ENCODE peak calls at places on chromosomes 5 and 9, in four cellular contexts. H is body of pancreas, K is mammary epithelial cell, J is psoas muscle. A is an unnamed sample.

GRCh38 chr5:143606043-143606752 is 202.7 kb upstream of the NR3C1 start:
- DNase-seq in J (no peak), H (no peak), K (peak), A (no peak)

GRCh38 chr5:161295721-161296120 is 250.8 kb downstream of the GABRB2 start:
- DNase-seq in J (no peak), K (no peak), H (no peak), A (no peak)

GRCh38 chr9:105959491-105959890 is 265.1 kb downstream of the TMEM38B start:
- DNase-seq in H (no peak), K (no peak), J (no peak), A (no peak)

GRCh38 chr9:106878943-106879916 is 16.3 kb downstream of the ZNF462 start:
- DNase-seq in J (peak), K (peak), H (peak), A (peak)

GRCh38 chr5:135376961-135377621 is 21.9 kb downstream of the MACROH2A1 start:
- DNase-seq in K (no peak), J (no peak), H (no peak), A (no peak)

GRCh38 chr5:14351086-14351661 is 208.0 kb downstream of the TRIO start:
- DNase-seq in K (no peak), H (no peak), J (no peak), A (no peak)

GRCh38 chr5:71737931-71738539 is 19.0 kb downstream of the CARTPT start:
- DNase-seq in J (no peak), K (no peak), H (no peak), A (no peak)

GRCh38 chr5:157592594-157592993 is 17.0 kb upstream of the ADAM19 start:
- DNase-seq in K (no peak), H (no peak), J (no peak), A (no peak)

GRCh38 chr9:27847380-27847779 is 274.1 kb upstream of the C9orf72 start:
- DNase-seq in H (no peak), K (no peak), J (no peak), A (no peak)

GRCh38 chr5:174187001-174187400 is 141.5 kb downstream of the NSG2 start:
- DNase-seq in K (no peak), H (no peak), J (no peak), A (no peak)

GRCh38 chr9:134136117-134136996 is 475 bp downstream of the WDR5 start:
- DNase-seq in K (peak), J (no peak), H (peak), A (no peak)

GRCh38 chr9:21684231-21684630 is 118.2 kb upstream of the MTAP start:
- DNase-seq in K (no peak), H (no peak), J (no peak), A (no peak)

GRCh38 chr9:1522219-1522767 is 472.1 kb downstream of the DMRT2 start:
- DNase-seq in J (no peak), H (no peak), K (no peak), A (no peak)

GRCh38 chr5:120538149-120538548 is 74.0 kb downstream of the PRR16 start:
- DNase-seq in K (peak), H (no peak), J (no peak), A (peak)

GRCh38 chr5:95734916-95735315 is 3.8 kb downstream of the RHOBTB3 start:
- DNase-seq in J (no peak), K (no peak), H (no peak), A (no peak)

GRCh38 chr9:31908891-31909480 is 475.5 kb upstream of the ACO1 start:
- DNase-seq in H (no peak), K (peak), J (no peak), A (peak)

GRCh38 chr5:6598351-6598900 is 34.4 kb downstream of the NSUN2 start:
- DNase-seq in J (no peak), K (no peak), H (no peak), A (no peak)

GRCh38 chr5:33049298-33049697 is 338.2 kb downstream of the NPR3 start:
- DNase-seq in J (no peak), K (peak), H (no peak), A (peak)

GRCh38 chr9:84950879-84951811 is 281.6 kb downstream of the NTRK2 start:
- DNase-seq in K (no peak), H (no peak), J (no peak), A (no peak)

GRCh38 chr9:125494555-125494920 is 212.5 kb downstream of the MAPKAP1 start:
- DNase-seq in K (peak), J (no peak), H (no peak), A (no peak)

GRCh38 chr5:1175801-1176472 is 25.5 kb upstream of the SLC6A19 start:
- DNase-seq in K (no peak), J (peak), H (peak), A (no peak)

GRCh38 chr5:72079288-72079687 is 28.0 kb upstream of the MAP1B start:
- DNase-seq in J (no peak), K (no peak), H (peak), A (no peak)

GRCh38 chr5:6820851-6821479 is 107.7 kb downstream of the TENT4A start:
- DNase-seq in H (peak), J (no peak), K (no peak), A (peak)

GRCh38 chr5:172509405-172509781 is 55.1 kb upstream of the SH3PXD2B start:
- DNase-seq in J (no peak), H (no peak), K (no peak), A (no peak)

GRCh38 chr9:107569171-107569570 is 79.6 kb upstream of the KLF4 start:
- DNase-seq in K (no peak), J (no peak), H (no peak), A (no peak)

GRCh38 chr9:99680191-99680590 is 141.5 kb upstream of the NR4A3 start:
- DNase-seq in J (no peak), K (peak), H (no peak), A (peak)

DNA sequence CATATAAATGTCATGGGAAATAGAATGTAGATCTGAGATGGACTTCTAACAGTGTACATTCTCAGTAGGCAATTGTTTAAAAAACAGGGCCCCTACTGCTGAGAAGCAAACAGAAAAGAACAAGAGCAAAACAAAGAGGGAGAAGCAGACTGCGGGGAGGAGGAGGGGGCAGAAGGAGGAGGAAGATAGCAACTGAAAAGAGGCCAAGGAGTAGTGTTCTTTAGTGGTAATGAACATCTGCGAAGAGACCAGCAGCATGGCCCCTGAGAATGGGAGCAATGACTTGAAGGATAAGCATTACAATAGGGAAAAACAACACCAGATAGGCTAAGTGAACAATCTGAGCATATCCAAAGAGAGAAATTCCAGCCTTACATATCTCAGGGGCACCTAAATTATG is 36.8 kb downstream of the HAPLN1 start:
- DNase-seq in J (no peak), H (no peak), K (no peak), A (no peak)
- TF ChIP-seq CTCF in J (no peak), H (no peak), K (no peak), A (no peak)

GRCh38 chr9:88076286-88077070 is 61.8 kb downstream of the SPATA31C2 start:
- DNase-seq in H (peak), J (peak), K (peak), A (peak)

GRCh38 chr9:88072831-88073365 is 65.4 kb downstream of the SPATA31C2 start:
- DNase-seq in K (peak), H (no peak), J (no peak), A (no peak)

GRCh38 chr9:88074931-88075330 is 63.3 kb downstream of the SPATA31C2 start:
- DNase-seq in K (no peak), J (no peak), H (no peak), A (no peak)

GRCh38 chr9:88077071-88077617 is 61.1 kb downstream of the SPATA31C2 start:
- DNase-seq in H (no peak), J (no peak), K (peak), A (peak)

GRCh38 chr9:88075966-88076285 is 62.3 kb downstream of the SPATA31C2 start:
- DNase-seq in K (no peak), H (no peak), J (no peak), A (no peak)
- TF ChIP-seq CTCF in K (no peak), H (no peak), J (no peak), A (no peak)

GRCh38 chr9:93587284-93587650 is 10.9 kb downstream of the PHF2 start:
- DNase-seq in J (no peak), H (no peak), K (no peak), A (no peak)

GRCh38 chr9:93588641-93589609 is 12.5 kb downstream of the PHF2 start:
- DNase-seq in J (no peak), H (no peak), K (no peak), A (no peak)

GRCh38 chr9:93586290-93587057 is 10.1 kb downstream of the PHF2 start:
- DNase-seq in J (no peak), H (no peak), K (no peak), A (no peak)

GRCh38 chr9:93589688-93590087 is 13.3 kb downstream of the PHF2 start:
- DNase-seq in K (no peak), H (peak), J (no peak), A (no peak)

GRCh38 chr9:93587651-93588347 is 11.4 kb downstream of the PHF2 start:
- DNase-seq in J (no peak), H (no peak), K (no peak), A (no peak)
- TF ChIP-seq CTCF in J (peak), H (no peak), K (no peak), A (no peak)

GRCh38 chr9:76218868-76219462 is 175.3 kb downstream of the RFK start:
- DNase-seq in K (no peak), J (no peak), H (no peak), A (no peak)

GRCh38 chr9:76221423-76221822 is 172.8 kb downstream of the RFK start:
- DNase-seq in H (no peak), J (no peak), K (peak), A (no peak)

GRCh38 chr9:76216161-76216649 is 178.0 kb downstream of the RFK start:
- DNase-seq in J (no peak), H (no peak), K (peak), A (peak)

GRCh38 chr9:76219555-76220151 is 174.6 kb downstream of the RFK start:
- DNase-seq in J (no peak), K (no peak), H (no peak), A (peak)

DNA sequence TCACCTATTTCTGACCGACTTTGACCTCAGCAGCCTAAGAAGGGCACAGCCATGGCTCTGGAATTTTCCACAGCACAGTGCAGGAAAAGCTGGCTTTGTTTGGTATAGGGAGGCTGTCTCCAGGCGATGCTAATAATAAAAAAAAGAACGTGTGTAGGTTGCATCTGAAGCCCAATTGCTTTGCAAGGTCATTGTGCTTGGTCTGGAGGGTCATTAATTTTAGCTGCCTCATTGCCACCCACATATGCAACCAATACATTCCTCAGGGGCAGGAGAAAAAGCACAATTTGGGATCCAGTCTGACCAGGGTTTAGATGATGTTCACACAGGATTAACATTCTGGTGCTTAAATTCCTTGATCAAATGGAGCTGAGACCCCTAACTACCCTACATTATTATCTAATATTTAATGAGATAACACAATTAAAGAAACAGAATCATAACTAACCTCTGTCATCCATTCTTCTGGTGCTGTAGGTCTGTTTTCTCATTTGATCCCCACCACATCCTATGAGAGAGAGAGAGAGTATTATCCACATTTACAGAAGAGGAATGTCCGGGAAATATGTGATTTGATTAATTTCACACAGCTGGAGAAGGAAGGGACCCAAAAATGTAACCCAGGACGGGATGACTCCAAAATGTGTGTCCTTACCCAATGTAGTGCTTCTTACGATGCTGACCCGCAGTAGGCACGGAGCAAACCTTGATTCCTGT is 175.9 kb downstream of the RFK start:
- DNase-seq in J (no peak), H (no peak), K (no peak), A (no peak)
- TF ChIP-seq CTCF in J (no peak), H (no peak), K (no peak), A (no peak)

DNA sequence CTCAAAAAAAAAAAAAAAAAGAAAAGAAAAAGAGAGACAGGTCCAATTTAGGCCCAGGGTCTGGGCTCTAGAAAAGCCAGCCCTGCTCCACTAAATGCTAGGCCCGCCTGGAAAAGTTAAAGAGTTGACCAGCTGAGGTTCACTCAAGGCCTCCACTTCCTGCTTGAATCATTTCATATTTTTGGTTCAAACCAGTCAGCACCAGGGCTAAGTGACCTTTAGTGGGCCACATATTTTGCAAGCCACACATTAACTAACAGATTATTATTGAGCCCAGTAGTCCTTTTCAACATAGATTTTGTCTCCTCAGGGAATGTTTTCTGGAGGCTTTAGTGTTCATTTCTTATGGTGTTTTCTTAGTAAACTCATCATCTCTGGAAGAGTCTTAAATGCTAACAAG is 156.6 kb downstream of the TLR4 start:
- DNase-seq in J (no peak), H (no peak), K (no peak), A (no peak)
- TF ChIP-seq CTCF in J (no peak), H (no peak), K (no peak), A (no peak)

GRCh38 chr9:2819165-2819564 is 24.7 kb downstream of the PUM3 start:
- DNase-seq in K (no peak), H (no peak), J (no peak), A (no peak)

GRCh38 chr9:2824054-2824453 is 19.8 kb downstream of the PUM3 start:
- DNase-seq in H (no peak), J (no peak), K (no peak), A (no peak)

GRCh38 chr9:2821855-2822254 is 22.0 kb downstream of the PUM3 start:
- DNase-seq in J (no peak), K (no peak), H (no peak), A (no peak)

GRCh38 chr9:2826291-2826690 is 17.6 kb downstream of the PUM3 start:
- DNase-seq in K (no peak), J (no peak), H (no peak), A (no peak)

DNA sequence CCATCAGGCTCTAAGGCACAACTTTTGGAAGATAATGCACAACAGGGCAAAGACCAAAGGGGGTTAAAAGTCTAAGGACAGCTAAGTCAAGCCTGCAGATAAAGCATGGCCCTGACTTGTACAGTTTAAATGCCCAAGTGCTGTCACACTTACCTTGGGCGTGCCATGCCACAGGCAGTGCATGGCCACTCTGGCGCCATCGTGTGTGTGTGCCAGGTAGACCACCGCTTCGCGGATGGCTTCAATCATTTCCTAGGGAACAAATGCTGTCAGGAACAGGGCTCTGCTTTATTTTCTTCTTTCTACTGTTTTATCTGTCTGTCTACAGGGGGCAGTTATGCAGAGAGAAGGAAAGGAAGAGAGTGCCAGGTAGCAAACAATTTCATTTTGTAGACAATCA is 19.3 kb downstream of the PUM3 start:
- DNase-seq in H (peak), J (no peak), K (no peak), A (no peak)
- TF ChIP-seq CTCF in H (peak), J (no peak), K (peak), A (no peak)